ENCODE peak calls at places on chromosomes 3 and 15, in ten cellular contexts. I is HCT116, T is OCI-LY7, M is IMR-90, L is A549, Y is substantia nigra, J is DND-41, K is transverse colon, D is PC-3, X is heart left ventricle. O is an unnamed sample.

GRCh38 chr3:173395412-173396181 is 1.9 kb upstream of the NLGN1 start:
- DNase-seq in I (peak; percentile 54), M (peak; percentile 74), D (peak; percentile 68), L (no peak), T (no peak), J (no peak), K (peak; percentile 75), Y (peak; percentile 72), X (peak; percentile 91), O (peak; percentile 77)

GRCh38 chr3:159796226-159796625 is 192.4 kb upstream of the IL12A start:
- DNase-seq in Y (no peak), J (no peak), I (no peak), K (no peak), L (no peak), D (no peak), X (no peak), T (no peak), M (no peak), O (no peak)

GRCh38 chr3:139558351-139559170 is 19.0 kb upstream of the RBP1 start:
- DNase-seq in T (no peak), L (no peak), I (no peak), X (no peak), Y (no peak), J (no peak), M (no peak), D (peak; percentile 18), K (no peak), O (no peak)

GRCh38 chr3:94146455-94146854 is 83.6 kb downstream of the NSUN3 start:
- DNase-seq in Y (no peak), K (no peak), I (no peak), D (peak; percentile 43), L (no peak), T (no peak), X (no peak), M (no peak), J (no peak), O (no peak)

GRCh38 chr3:168239287-168239686 is 143.6 kb upstream of the GOLIM4 start:
- DNase-seq in M (no peak), I (no peak), K (no peak), J (no peak), Y (no peak), X (no peak), D (no peak), L (no peak), T (no peak), O (no peak)

GRCh38 chr3:82093641-82094040 is 332.2 kb upstream of the GBE1 start:
- DNase-seq in J (no peak), T (no peak), K (no peak), X (no peak), D (no peak), M (no peak), Y (no peak), I (no peak), L (no peak), O (no peak)

GRCh38 chr3:177473184-177473583 is 275.9 kb upstream of the TBL1XR1 start:
- DNase-seq in M (peak; percentile 13), L (no peak), X (no peak), K (no peak), Y (no peak), I (no peak), D (no peak), T (no peak), J (no peak), O (no peak)

GRCh38 chr3:43699864-43700263 is 9.1 kb downstream of the ABHD5 start:
- DNase-seq in T (peak; percentile 44), X (no peak), I (no peak), Y (no peak), M (peak; percentile 28), D (peak; percentile 63), J (no peak), K (peak; percentile 33), L (peak; percentile 28), O (no peak)

GRCh38 chr15:83848315-83849050 is 194.6 kb downstream of the ADAMTSL3 start:
- DNase-seq in X (no peak), L (no peak), K (no peak), T (no peak), M (peak; percentile 97), I (no peak), Y (no peak), D (peak; percentile 82), J (no peak), O (no peak)

GRCh38 chr3:13711911-13712650 is 163.2 kb downstream of the FBLN2 start:
- DNase-seq in J (no peak), T (no peak), L (no peak), Y (no peak), D (no peak), K (no peak), M (no peak), I (no peak), X (peak; percentile 9), O (no peak)

GRCh38 chr15:64009798-64010241 is 36.5 kb downstream of the DAPK2 start:
- DNase-seq in M (peak; percentile 16), K (no peak), I (no peak), Y (no peak), J (no peak), X (no peak), L (no peak), D (peak; percentile 83), T (peak; percentile 46), O (peak; percentile 58)

DNA sequence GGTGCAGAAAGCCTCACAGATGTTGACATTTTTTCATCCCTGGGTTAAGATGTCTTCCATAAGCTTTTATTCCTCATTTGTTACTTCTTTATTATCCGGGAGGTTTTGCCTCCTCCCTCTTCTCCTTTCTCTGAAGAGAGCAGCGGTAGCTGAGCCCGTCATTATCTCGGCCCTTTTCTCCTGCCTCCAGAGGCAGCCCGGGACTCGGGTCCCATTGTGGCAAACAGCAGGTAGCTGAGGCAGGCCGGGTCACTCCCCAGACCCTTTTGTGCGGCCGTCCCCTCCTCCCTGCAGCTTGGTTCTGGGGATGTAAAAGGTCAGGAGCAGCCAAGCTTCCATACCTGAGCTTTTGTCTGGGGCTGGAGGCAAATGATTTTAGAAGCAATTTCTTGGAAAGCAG is 64.4 kb downstream of the CPN2 start:
- DNase-seq in L (no peak), Y (no peak), X (no peak), J (no peak), D (no peak), I (no peak), K (no peak), T (no peak), M (no peak), O (no peak)
- H3K27ac ChIP-seq in L (no peak overlapping the region), Y (no peak overlapping the region), X (no peak overlapping the region), J (no peak overlapping the region), D (no peak overlapping the region), I (no peak overlapping the region), K (no peak overlapping the region), T (no peak overlapping the region), M (no peak overlapping the region), O (no peak overlapping the region)

GRCh38 chr3:98568402-98568801 is 25.0 kb downstream of the CPOX start:
- DNase-seq in M (no peak), L (no peak), T (no peak), J (no peak), I (no peak), D (no peak), Y (no peak), X (no peak), K (no peak), O (peak; percentile 67)

GRCh38 chr3:98567646-98568280 is 25.6 kb downstream of the CPOX start:
- DNase-seq in I (no peak), T (no peak), Y (no peak), K (no peak), D (no peak), X (no peak), J (no peak), L (no peak), M (no peak), O (peak; percentile 80)

GRCh38 chr3:98574157-98574556 is 19.3 kb downstream of the CPOX start:
- DNase-seq in Y (no peak), M (no peak), L (no peak), X (no peak), D (no peak), J (no peak), K (no peak), I (no peak), T (no peak), O (no peak)

GRCh38 chr3:98577178-98577895 is 16.1 kb downstream of the CPOX start:
- DNase-seq in K (no peak), X (no peak), I (no peak), M (peak; percentile 67), T (no peak), Y (no peak), D (peak; percentile 75), J (no peak), L (no peak), O (no peak)

DNA sequence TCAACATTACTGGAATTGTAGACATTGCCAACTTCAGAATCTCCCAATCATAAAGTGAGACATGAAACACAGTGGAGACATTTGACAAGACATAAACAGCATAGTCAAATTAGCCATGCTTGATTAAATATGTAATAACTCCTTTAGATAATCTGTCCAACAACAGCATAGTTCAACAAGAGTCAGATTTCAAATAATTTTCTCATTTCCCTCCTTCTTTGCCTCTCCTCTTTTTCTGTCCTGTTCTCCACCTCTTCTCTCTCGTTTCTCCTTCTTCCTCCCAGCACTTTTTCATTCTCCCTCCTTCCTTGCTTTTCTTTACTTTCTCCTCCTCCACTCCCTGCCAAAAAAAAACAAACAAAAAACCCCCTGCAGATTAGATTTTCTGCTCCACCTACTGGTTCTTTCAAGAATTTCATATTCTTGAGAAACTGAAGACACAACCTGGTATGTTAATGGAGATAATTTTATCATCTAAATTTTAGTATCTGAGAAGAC is 20.1 kb downstream of the CPOX start:
- DNase-seq in Y (no peak), X (no peak), D (peak; percentile 76), I (no peak), M (peak; percentile 33), K (no peak), T (peak; percentile 64), J (no peak), L (peak; percentile 21), O (no peak)
- H3K27ac ChIP-seq in Y (peak overlapping the region; percentile 52), X (no peak overlapping the region), D (no peak overlapping the region), I (peak overlapping the region; percentile 93), M (no peak overlapping the region), K (no peak overlapping the region), T (no peak overlapping the region), J (no peak overlapping the region), L (no peak overlapping the region), O (no peak overlapping the region)

GRCh38 chr3:65479118-65479517 is 559.6 kb downstream of the MAGI1 start:
- DNase-seq in K (no peak), I (no peak), Y (peak; percentile 10), J (no peak), T (no peak), X (no peak), L (no peak), M (no peak), D (no peak), O (no peak)
- H3K27ac ChIP-seq in K (no peak overlapping the region), I (no peak overlapping the region), Y (no peak overlapping the region), J (no peak overlapping the region), T (no peak overlapping the region), X (no peak overlapping the region), L (no peak overlapping the region), M (no peak overlapping the region), D (no peak overlapping the region), O (no peak overlapping the region)

DNA sequence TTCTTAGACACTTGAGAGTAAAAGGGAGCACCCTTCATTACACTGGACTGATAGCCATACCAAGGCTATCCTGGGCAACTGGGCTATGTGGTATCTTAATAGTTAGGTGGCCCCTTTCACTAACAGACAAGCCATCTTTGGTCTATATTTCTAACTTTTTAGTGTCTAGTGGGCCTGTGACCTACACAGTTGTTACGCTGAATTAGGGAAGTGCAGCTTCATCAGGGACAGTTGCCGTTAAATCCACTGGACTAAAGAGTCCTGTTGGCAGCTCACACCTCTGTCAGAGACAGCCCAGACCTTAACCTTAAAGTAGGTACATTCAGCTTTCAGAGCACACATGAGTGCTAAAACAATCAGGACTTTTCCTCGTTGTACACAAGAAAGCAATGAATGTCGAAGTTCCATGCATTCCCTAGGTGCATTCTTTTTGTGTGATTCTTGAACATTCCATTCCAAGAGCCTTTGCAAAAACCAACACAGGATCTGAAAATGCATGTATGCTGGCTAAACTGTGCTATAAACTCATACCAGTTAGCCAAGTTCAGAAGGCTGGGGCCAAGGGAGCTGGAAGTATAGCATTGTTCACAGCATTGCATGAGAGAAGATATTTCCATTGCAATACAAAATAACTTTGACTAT is 230.2 kb upstream of the EIF1B start:
- DNase-seq in Y (no peak), X (no peak), D (peak; percentile 2), I (no peak), K (no peak), T (no peak), M (peak; percentile 8), J (no peak), L (no peak), O (no peak)
- H3K27ac ChIP-seq in Y (no peak overlapping the region), X (no peak overlapping the region), D (no peak overlapping the region), I (no peak overlapping the region), K (no peak overlapping the region), T (no peak overlapping the region), M (no peak overlapping the region), J (no peak overlapping the region), L (no peak overlapping the region), O (no peak overlapping the region)

O was measured in CD4-positive, CD25-positive, alpha-beta regulatory T cell.